ENCODE peak calls at places on chromosome 6, in nine cellular contexts. Z is psoas muscle; F is breast epithelium; N is astrocyte; I is SJSA1; H is colonic mucosa; A is CD8-positive, alpha-beta T cell; Q is neural progenitor cell; P is pancreas. T is an unnamed sample. For H3K4me1 and H3K9me3, the result is how much of the 10 kb centered on the place peaks cover.

GRCh38 chr6:44645276-44645675 is 257.8 kb downstream of the CDC5L start:
- DNase-seq in Z (no peak), F (no peak), N (no peak), I (no peak), H (no peak), A (no peak), Q (no peak), P (no peak), T (no peak)

GRCh38 chr6:158907931-158908330 is 88.8 kb upstream of the EZR start:
- DNase-seq in Z (no peak), F (no peak), N (no peak), I (no peak), H (peak), A (no peak), Q (no peak), P (no peak), T (no peak)

GRCh38 chr6:108947114-108947854 is 99.1 kb downstream of the ARMC2 start:
- DNase-seq in Z (no peak), F (peak), N (peak), I (no peak), H (no peak), A (no peak), Q (no peak), P (no peak), T (no peak)

GRCh38 chr6:159978291-159979135 is 9.6 kb downstream of the IGF2R start:
- DNase-seq in Z (no peak), F (no peak), N (no peak), I (no peak), H (no peak), A (peak), Q (peak), P (no peak), T (no peak)

GRCh38 chr6:41940759-41941279 is 789 bp downstream of the CCND3 start:
- DNase-seq in Z (peak), F (no peak), N (no peak), I (peak), H (peak), A (peak), Q (peak), P (no peak), T (peak)

GRCh38 chr6:81708306-81708705 is 44.2 kb downstream of the TENT5A start:
- DNase-seq in Z (no peak), F (no peak), N (peak), I (no peak), H (no peak), A (no peak), Q (peak), P (no peak), T (no peak)

GRCh38 chr6:84411060-84411629 is 183.7 kb upstream of the CEP162 start:
- DNase-seq in Z (no peak), F (no peak), N (peak), I (peak), H (no peak), A (no peak), Q (no peak), P (no peak), T (no peak)

GRCh38 chr6:165231581-165232276 is 77.7 kb downstream of the C6orf118 start:
- DNase-seq in Z (no peak), F (no peak), N (peak), I (peak), H (no peak), A (no peak), Q (peak), P (no peak), T (no peak)

GRCh38 chr6:111057074-111057752 is 30.1 kb upstream of the SLC16A10 start:
- DNase-seq in Z (no peak), F (no peak), N (peak), I (peak), H (no peak), A (no peak), Q (peak), P (no peak), T (no peak)

GRCh38 chr6:81575446-81575845 is 177.0 kb downstream of the TENT5A start:
- DNase-seq in Z (no peak), F (no peak), N (no peak), I (no peak), H (no peak), A (no peak), Q (no peak), P (no peak), T (no peak)

GRCh38 chr6:138442663-138443062 is 38.6 kb downstream of the HEBP2 start:
- DNase-seq in Z (no peak), F (no peak), N (no peak), I (no peak), H (no peak), A (no peak), Q (no peak), P (no peak), T (no peak)

GRCh38 chr6:1313755-1314503 is 2.0 kb downstream of the FOXQ1 start:
- DNase-seq in Z (no peak), F (no peak), N (no peak), I (no peak), H (peak), A (no peak), Q (peak), P (peak), T (no peak)

GRCh38 chr6:2630362-2630761 is 120.4 kb downstream of the MYLK4 start:
- DNase-seq in Z (no peak), F (no peak), N (peak), I (peak), H (no peak), A (no peak), Q (no peak), P (peak), T (peak)

GRCh38 chr6:123913858-123914257 is 110.2 kb downstream of the NKAIN2 start:
- DNase-seq in Z (no peak), F (no peak), N (peak), I (peak), H (no peak), A (no peak), Q (no peak), P (no peak), T (no peak)

GRCh38 chr6:52482903-52483670 is 62.9 kb downstream of the EFHC1 start:
- DNase-seq in Z (no peak), F (no peak), N (peak), I (peak), H (no peak), A (no peak), Q (no peak), P (no peak), T (no peak)

GRCh38 chr6:155201461-155202226 is 62.2 kb upstream of the CLDN20 start:
- DNase-seq in Z (no peak), F (no peak), N (peak), I (peak), H (no peak), A (no peak), Q (no peak), P (no peak), T (no peak)

GRCh38 chr6:85672050-85672449 is 29.4 kb upstream of the SYNCRIP start:
- DNase-seq in Z (no peak), F (no peak), N (no peak), I (no peak), H (no peak), A (no peak), Q (no peak), P (no peak), T (no peak)

GRCh38 chr6:167336818-167337217 is 11.9 kb downstream of the TTLL2 start:
- DNase-seq in Z (no peak), F (no peak), N (no peak), I (no peak), H (no peak), A (no peak), Q (no peak), P (no peak), T (no peak)

GRCh38 chr6:109865968-109866367 is 112.1 kb upstream of the GPR6 start:
- DNase-seq in Z (no peak), F (no peak), N (no peak), I (no peak), H (no peak), A (no peak), Q (no peak), P (no peak), T (no peak)

GRCh38 chr6:159595173-159595572 is 97.9 kb downstream of the SOD2 start:
- DNase-seq in Z (no peak), F (no peak), N (peak), I (no peak), H (no peak), A (no peak), Q (no peak), P (no peak), T (peak)

GRCh38 chr6:135087803-135088202 is 33.2 kb upstream of the HBS1L start:
- DNase-seq in Z (no peak), F (no peak), N (no peak), I (no peak), H (no peak), A (peak), Q (no peak), P (peak), T (no peak)

GRCh38 chr6:89411019-89411268 is 1.1 kb downstream of the RRAGD start:
- DNase-seq in Z (no peak), F (no peak), N (no peak), I (no peak), H (peak), A (peak), Q (no peak), P (no peak), T (no peak)

GRCh38 chr6:15473174-15473573 is 189.7 kb downstream of the DTNBP1 start:
- DNase-seq in Z (no peak), F (no peak), N (no peak), I (no peak), H (no peak), A (no peak), Q (no peak), P (no peak), T (no peak)

DNA sequence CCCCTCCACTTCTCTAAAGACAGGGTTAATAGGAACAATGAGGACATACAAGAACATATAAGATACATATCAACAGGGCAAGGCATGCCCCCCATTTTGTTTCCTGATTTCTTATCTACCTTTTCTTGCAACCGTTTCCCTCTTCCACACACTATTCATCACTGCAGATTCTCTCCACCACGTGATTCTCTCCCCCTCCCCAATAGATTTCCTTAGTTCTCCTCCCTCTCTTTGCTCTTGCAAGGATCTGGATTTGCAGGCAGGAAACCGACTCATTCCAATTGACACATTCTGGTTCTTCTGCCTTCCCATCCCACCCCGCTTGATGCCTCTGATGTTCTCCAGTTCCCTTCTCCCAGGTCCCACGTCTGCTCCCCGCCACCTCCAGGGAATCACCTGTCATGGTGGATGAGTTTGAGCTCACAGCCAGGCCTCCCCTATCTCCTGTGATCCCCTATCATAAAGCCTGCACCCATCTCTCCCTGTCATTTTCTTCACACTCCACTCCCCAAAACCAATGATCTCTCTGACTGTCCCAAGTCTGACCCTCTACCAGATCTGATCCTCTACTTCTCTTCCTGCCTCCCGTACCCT is 7.5 kb downstream of the GABBR1 start:
- DNase-seq in Z (no peak), F (no peak), N (no peak), I (no peak), H (no peak), A (no peak), Q (no peak), P (no peak), T (no peak)
- H3K4me1 ChIP-seq in Z (under half), F (under half), N (under half), I (under half), H (under half), A (under half), Q (half or more), P (under half), T (under half)

DNA sequence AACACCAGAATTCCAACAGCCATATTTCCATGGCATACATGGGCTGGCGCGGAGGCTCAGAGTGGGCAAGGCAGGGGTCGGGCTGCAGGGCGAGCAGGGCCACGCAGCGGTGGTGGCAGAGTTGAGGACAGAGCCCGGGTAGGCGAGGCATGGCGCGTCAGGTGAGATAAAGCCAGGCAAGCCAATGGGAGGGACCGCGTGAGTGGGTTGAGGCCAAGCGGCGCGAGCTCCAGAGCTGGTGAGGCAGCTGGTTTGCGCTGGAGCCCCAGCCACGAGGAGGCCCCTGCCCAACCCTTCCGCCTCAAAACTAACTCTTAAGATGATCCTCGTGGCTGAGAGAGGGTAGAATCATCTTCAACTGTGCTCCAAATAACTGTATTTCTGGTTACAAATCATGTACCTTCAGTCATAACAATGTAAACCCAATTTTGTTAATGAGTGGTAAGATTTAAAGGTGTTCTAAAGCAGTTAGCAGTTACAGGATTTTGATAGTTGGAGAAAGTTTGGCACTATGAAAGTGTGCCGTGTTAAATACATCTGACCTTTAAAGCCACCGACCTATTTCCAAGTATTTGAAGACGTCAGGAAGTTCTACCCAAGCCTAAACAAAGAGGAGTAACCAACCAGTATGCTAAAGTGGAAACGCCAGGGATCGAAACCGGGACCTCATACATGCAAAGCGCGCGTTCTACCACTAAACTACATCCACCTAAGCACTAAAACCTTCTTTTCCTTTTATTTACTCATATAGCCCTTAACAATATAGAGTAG is 107.9 kb downstream of the GPX5 start:
- DNase-seq in Z (no peak), F (no peak), N (no peak), I (no peak), H (no peak), A (no peak), Q (peak), P (no peak), T (no peak)
- H3K9me3 ChIP-seq in Z (under half), F (under half), N (under half), I (under half), H (under half), A (under half), Q (under half), P (under half), T (under half)

GRCh38 chr6:142822383-142822782 is 122.6 kb downstream of the HIVEP2 start:
- DNase-seq in Z (no peak), F (no peak), N (no peak), I (no peak), H (no peak), A (no peak), Q (no peak), P (no peak), T (no peak)
- H3K4me1 ChIP-seq in Z (half or more), F (under half), N (under half), I (under half), H (under half), A (under half), Q (under half), P (under half), T (under half)

DNA sequence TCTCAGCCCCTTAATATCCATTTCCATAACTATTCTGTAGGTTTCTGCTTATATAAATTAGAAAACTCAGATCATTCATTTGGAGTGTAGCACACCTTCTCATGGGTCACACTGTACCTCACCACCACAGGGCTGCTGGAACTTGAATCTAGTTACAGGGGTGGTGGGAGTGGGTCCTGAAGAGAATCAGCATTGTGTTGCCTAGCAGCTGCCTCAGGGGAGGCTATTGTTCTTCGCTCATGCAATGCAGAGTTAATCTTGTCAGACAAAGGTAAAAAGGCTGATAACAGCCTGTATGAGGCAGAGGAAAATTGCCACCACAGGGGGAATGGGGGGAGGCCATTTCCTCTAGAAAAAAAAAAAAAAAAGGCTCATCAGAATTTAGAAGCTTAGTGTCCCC is 496.0 kb upstream of the ADGRB3 start:
- DNase-seq in Z (no peak), F (no peak), N (no peak), I (no peak), H (no peak), A (no peak), Q (peak), P (no peak), T (no peak)
- H3K9me3 ChIP-seq in Z (under half), F (under half), N (under half), I (under half), H (under half), A (under half), Q (under half), P (under half), T (under half)

GRCh38 chr6:105459049-105459448 is 56.2 kb upstream of the PREP start:
- DNase-seq in Z (no peak), F (no peak), N (peak), I (peak), H (no peak), A (peak), Q (no peak), P (no peak), T (no peak)

GRCh38 chr6:105459884-105460283 is 57.0 kb upstream of the PREP start:
- DNase-seq in Z (no peak), F (no peak), N (peak), I (peak), H (no peak), A (no peak), Q (no peak), P (no peak), T (no peak)

GRCh38 chr6:105460860-105461259 is 58.0 kb upstream of the PREP start:
- DNase-seq in Z (no peak), F (no peak), N (no peak), I (no peak), H (no peak), A (no peak), Q (no peak), P (no peak), T (no peak)

GRCh38 chr6:105458552-105458951 is 55.7 kb upstream of the PREP start:
- DNase-seq in Z (no peak), F (no peak), N (no peak), I (no peak), H (no peak), A (no peak), Q (no peak), P (no peak), T (no peak)

DNA sequence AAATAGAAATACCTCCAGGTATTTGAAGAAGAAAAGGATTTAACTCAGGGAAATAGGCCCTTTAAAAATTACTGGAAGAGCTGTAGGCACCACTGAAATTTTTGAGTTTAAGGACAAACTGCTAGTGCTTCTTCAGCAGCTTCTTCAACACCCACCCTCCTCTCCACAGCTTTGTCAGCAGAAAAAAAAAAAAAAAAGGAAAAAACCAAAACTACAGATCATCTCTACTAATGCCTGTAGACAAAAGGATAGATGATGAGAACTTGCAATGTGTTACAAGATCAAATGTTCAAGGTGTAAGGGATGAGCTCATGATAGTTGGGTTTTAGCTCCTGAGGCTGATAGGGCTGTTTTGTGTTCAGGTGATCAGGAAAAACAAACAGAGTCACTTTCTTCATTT is 55.2 kb upstream of the PREP start:
- DNase-seq in Z (no peak), F (no peak), N (no peak), I (no peak), H (no peak), A (no peak), Q (no peak), P (no peak), T (no peak)
- H3K4me1 ChIP-seq in Z (under half), F (under half), N (under half), I (under half), H (under half), A (under half), Q (under half), P (under half), T (under half)